ENCODE peak calls at places on chromosomes 12 and 14, in six cellular contexts. One of them, this sample, is unnamed.

GRCh38 chr14:61064210-61064609 is 83.2 kb downstream of the SLC38A6 start:
- DNase-seq in GF-D8: no peak
- DNase-seq in activated T-cell treated with anti-CD3 and anti-CD28 coated beads for 4 hours: no peak
- DNase-seq in NCI-H1417 treated with DMSO at 0.1 percent for 48 hours: peak
- DNase-seq in A549: no peak
- DNase-seq in stimulated activated CD4-positive, alpha-beta T cell treated with anti-CD3 and anti-CD28 coated beads, Interleukin-12 subunit alpha, Interleukin-12 subunit beta, amount 100 ng/mL, for 4 hours: no peak
- DNase-seq in this sample: no peak

GRCh38 chr14:95222870-95223398 is 65.6 kb upstream of the DICER1 start:
- DNase-seq in NCI-H1417 treated with DMSO at 0.1 percent for 48 hours: no peak
- DNase-seq in GF-D8: no peak
- DNase-seq in A549: no peak
- DNase-seq in stimulated activated CD4-positive, alpha-beta T cell treated with anti-CD3 and anti-CD28 coated beads, Interleukin-12 subunit alpha, Interleukin-12 subunit beta, amount 100 ng/mL, for 4 hours: no peak
- DNase-seq in activated T-cell treated with anti-CD3 and anti-CD28 coated beads for 4 hours: no peak
- DNase-seq in this sample: no peak

GRCh38 chr14:95961481-95961880 is 77.7 kb upstream of the C14orf132 start:
- DNase-seq in activated T-cell treated with anti-CD3 and anti-CD28 coated beads for 4 hours: no peak
- DNase-seq in stimulated activated CD4-positive, alpha-beta T cell treated with anti-CD3 and anti-CD28 coated beads, Interleukin-12 subunit alpha, Interleukin-12 subunit beta, amount 100 ng/mL, for 4 hours: no peak
- DNase-seq in NCI-H1417 treated with DMSO at 0.1 percent for 48 hours: no peak
- DNase-seq in A549: no peak
- DNase-seq in GF-D8: no peak
- DNase-seq in this sample: no peak

GRCh38 chr12:80443974-80444666 is at the start of gene PTPRQ:
- DNase-seq in GF-D8: no peak
- DNase-seq in A549: peak
- DNase-seq in NCI-H1417 treated with DMSO at 0.1 percent for 48 hours: no peak
- DNase-seq in stimulated activated CD4-positive, alpha-beta T cell treated with anti-CD3 and anti-CD28 coated beads, Interleukin-12 subunit alpha, Interleukin-12 subunit beta, amount 100 ng/mL, for 4 hours: no peak
- DNase-seq in activated T-cell treated with anti-CD3 and anti-CD28 coated beads for 4 hours: no peak
- DNase-seq in this sample: no peak

GRCh38 chr14:32366995-32367394 is 37.9 kb downstream of the AKAP6 start:
- DNase-seq in NCI-H1417 treated with DMSO at 0.1 percent for 48 hours: no peak
- DNase-seq in A549: no peak
- DNase-seq in activated T-cell treated with anti-CD3 and anti-CD28 coated beads for 4 hours: no peak
- DNase-seq in GF-D8: no peak
- DNase-seq in stimulated activated CD4-positive, alpha-beta T cell treated with anti-CD3 and anti-CD28 coated beads, Interleukin-12 subunit alpha, Interleukin-12 subunit beta, amount 100 ng/mL, for 4 hours: no peak
- DNase-seq in this sample: no peak

GRCh38 chr14:53168786-53169185 is 15.7 kb upstream of the DDHD1 start:
- DNase-seq in activated T-cell treated with anti-CD3 and anti-CD28 coated beads for 4 hours: no peak
- DNase-seq in stimulated activated CD4-positive, alpha-beta T cell treated with anti-CD3 and anti-CD28 coated beads, Interleukin-12 subunit alpha, Interleukin-12 subunit beta, amount 100 ng/mL, for 4 hours: no peak
- DNase-seq in A549: no peak
- DNase-seq in GF-D8: no peak
- DNase-seq in NCI-H1417 treated with DMSO at 0.1 percent for 48 hours: no peak
- DNase-seq in this sample: no peak

GRCh38 chr14:106286697-106287290 is 760.4 kb downstream of the TMEM121 start:
- DNase-seq in activated T-cell treated with anti-CD3 and anti-CD28 coated beads for 4 hours: no peak
- DNase-seq in GF-D8: no peak
- DNase-seq in stimulated activated CD4-positive, alpha-beta T cell treated with anti-CD3 and anti-CD28 coated beads, Interleukin-12 subunit alpha, Interleukin-12 subunit beta, amount 100 ng/mL, for 4 hours: no peak
- DNase-seq in A549: peak
- DNase-seq in NCI-H1417 treated with DMSO at 0.1 percent for 48 hours: no peak
- DNase-seq in this sample: no peak

GRCh38 chr12:6914246-6914947 is at the start of gene ENO2:
- DNase-seq in NCI-H1417 treated with DMSO at 0.1 percent for 48 hours: no peak
- DNase-seq in activated T-cell treated with anti-CD3 and anti-CD28 coated beads for 4 hours: peak
- DNase-seq in GF-D8: no peak
- DNase-seq in A549: peak
- DNase-seq in stimulated activated CD4-positive, alpha-beta T cell treated with anti-CD3 and anti-CD28 coated beads, Interleukin-12 subunit alpha, Interleukin-12 subunit beta, amount 100 ng/mL, for 4 hours: peak
- DNase-seq in this sample: peak

GRCh38 chr14:35414365-35414764 is 9.8 kb upstream of the NFKBIA start:
- DNase-seq in stimulated activated CD4-positive, alpha-beta T cell treated with anti-CD3 and anti-CD28 coated beads, Interleukin-12 subunit alpha, Interleukin-12 subunit beta, amount 100 ng/mL, for 4 hours: no peak
- DNase-seq in activated T-cell treated with anti-CD3 and anti-CD28 coated beads for 4 hours: no peak
- DNase-seq in A549: no peak
- DNase-seq in NCI-H1417 treated with DMSO at 0.1 percent for 48 hours: no peak
- DNase-seq in GF-D8: no peak
- DNase-seq in this sample: no peak

GRCh38 chr12:67758119-67758873 is 109.8 kb downstream of the DYRK2 start:
- DNase-seq in A549: no peak
- DNase-seq in stimulated activated CD4-positive, alpha-beta T cell treated with anti-CD3 and anti-CD28 coated beads, Interleukin-12 subunit alpha, Interleukin-12 subunit beta, amount 100 ng/mL, for 4 hours: no peak
- DNase-seq in NCI-H1417 treated with DMSO at 0.1 percent for 48 hours: no peak
- DNase-seq in GF-D8: no peak
- DNase-seq in activated T-cell treated with anti-CD3 and anti-CD28 coated beads for 4 hours: no peak
- DNase-seq in this sample: no peak

GRCh38 chr12:27821259-27821973 is 41.4 kb upstream of the MANSC4 start:
- DNase-seq in A549: peak
- DNase-seq in stimulated activated CD4-positive, alpha-beta T cell treated with anti-CD3 and anti-CD28 coated beads, Interleukin-12 subunit alpha, Interleukin-12 subunit beta, amount 100 ng/mL, for 4 hours: no peak
- DNase-seq in NCI-H1417 treated with DMSO at 0.1 percent for 48 hours: no peak
- DNase-seq in activated T-cell treated with anti-CD3 and anti-CD28 coated beads for 4 hours: peak
- DNase-seq in GF-D8: no peak
- DNase-seq in this sample: peak

GRCh38 chr14:64501326-64502171 is 2.1 kb downstream of the ZBTB25 start:
- DNase-seq in A549: peak
- DNase-seq in stimulated activated CD4-positive, alpha-beta T cell treated with anti-CD3 and anti-CD28 coated beads, Interleukin-12 subunit alpha, Interleukin-12 subunit beta, amount 100 ng/mL, for 4 hours: no peak
- DNase-seq in NCI-H1417 treated with DMSO at 0.1 percent for 48 hours: no peak
- DNase-seq in GF-D8: peak
- DNase-seq in activated T-cell treated with anti-CD3 and anti-CD28 coated beads for 4 hours: no peak
- DNase-seq in this sample: no peak

GRCh38 chr12:64625243-64626077 is 15.2 kb downstream of the RASSF3 start:
- DNase-seq in activated T-cell treated with anti-CD3 and anti-CD28 coated beads for 4 hours: peak
- DNase-seq in NCI-H1417 treated with DMSO at 0.1 percent for 48 hours: no peak
- DNase-seq in stimulated activated CD4-positive, alpha-beta T cell treated with anti-CD3 and anti-CD28 coated beads, Interleukin-12 subunit alpha, Interleukin-12 subunit beta, amount 100 ng/mL, for 4 hours: no peak
- DNase-seq in GF-D8: peak
- DNase-seq in A549: peak
- DNase-seq in this sample: no peak

GRCh38 chr12:9634177-9634803 is 26.6 kb upstream of the KLRB1 start:
- DNase-seq in A549: peak
- DNase-seq in GF-D8: peak
- DNase-seq in stimulated activated CD4-positive, alpha-beta T cell treated with anti-CD3 and anti-CD28 coated beads, Interleukin-12 subunit alpha, Interleukin-12 subunit beta, amount 100 ng/mL, for 4 hours: peak
- DNase-seq in activated T-cell treated with anti-CD3 and anti-CD28 coated beads for 4 hours: peak
- DNase-seq in NCI-H1417 treated with DMSO at 0.1 percent for 48 hours: no peak
- DNase-seq in this sample: peak

GRCh38 chr12:128969480-128970055 is 116.3 kb downstream of the GLT1D1 start:
- DNase-seq in NCI-H1417 treated with DMSO at 0.1 percent for 48 hours: peak
- DNase-seq in stimulated activated CD4-positive, alpha-beta T cell treated with anti-CD3 and anti-CD28 coated beads, Interleukin-12 subunit alpha, Interleukin-12 subunit beta, amount 100 ng/mL, for 4 hours: no peak
- DNase-seq in GF-D8: no peak
- DNase-seq in activated T-cell treated with anti-CD3 and anti-CD28 coated beads for 4 hours: no peak
- DNase-seq in A549: peak
- DNase-seq in this sample: peak

GRCh38 chr14:54209501-54210231 is 187.1 kb upstream of the CDKN3 start:
- DNase-seq in NCI-H1417 treated with DMSO at 0.1 percent for 48 hours: no peak
- DNase-seq in activated T-cell treated with anti-CD3 and anti-CD28 coated beads for 4 hours: no peak
- DNase-seq in A549: no peak
- DNase-seq in stimulated activated CD4-positive, alpha-beta T cell treated with anti-CD3 and anti-CD28 coated beads, Interleukin-12 subunit alpha, Interleukin-12 subunit beta, amount 100 ng/mL, for 4 hours: no peak
- DNase-seq in GF-D8: no peak
- DNase-seq in this sample: no peak

GRCh38 chr14:99035268-99035667 is 236.7 kb downstream of the BCL11B start:
- DNase-seq in NCI-H1417 treated with DMSO at 0.1 percent for 48 hours: no peak
- DNase-seq in A549: no peak
- DNase-seq in activated T-cell treated with anti-CD3 and anti-CD28 coated beads for 4 hours: no peak
- DNase-seq in stimulated activated CD4-positive, alpha-beta T cell treated with anti-CD3 and anti-CD28 coated beads, Interleukin-12 subunit alpha, Interleukin-12 subunit beta, amount 100 ng/mL, for 4 hours: no peak
- DNase-seq in GF-D8: no peak
- DNase-seq in this sample: no peak

GRCh38 chr12:19909418-19909817 is 458.9 kb upstream of the PDE3A start:
- DNase-seq in GF-D8: no peak
- DNase-seq in A549: no peak
- DNase-seq in NCI-H1417 treated with DMSO at 0.1 percent for 48 hours: no peak
- DNase-seq in activated T-cell treated with anti-CD3 and anti-CD28 coated beads for 4 hours: no peak
- DNase-seq in stimulated activated CD4-positive, alpha-beta T cell treated with anti-CD3 and anti-CD28 coated beads, Interleukin-12 subunit alpha, Interleukin-12 subunit beta, amount 100 ng/mL, for 4 hours: no peak
- DNase-seq in this sample: no peak

GRCh38 chr12:62435337-62436163 is 31.1 kb upstream of the MON2 start:
- DNase-seq in stimulated activated CD4-positive, alpha-beta T cell treated with anti-CD3 and anti-CD28 coated beads, Interleukin-12 subunit alpha, Interleukin-12 subunit beta, amount 100 ng/mL, for 4 hours: peak
- DNase-seq in activated T-cell treated with anti-CD3 and anti-CD28 coated beads for 4 hours: no peak
- DNase-seq in GF-D8: peak
- DNase-seq in A549: peak
- DNase-seq in NCI-H1417 treated with DMSO at 0.1 percent for 48 hours: no peak
- DNase-seq in this sample: peak

GRCh38 chr12:51818567-51819300 is 29.8 kb downstream of the FIGNL2 start:
- DNase-seq in GF-D8: no peak
- DNase-seq in activated T-cell treated with anti-CD3 and anti-CD28 coated beads for 4 hours: no peak
- DNase-seq in A549: no peak
- DNase-seq in stimulated activated CD4-positive, alpha-beta T cell treated with anti-CD3 and anti-CD28 coated beads, Interleukin-12 subunit alpha, Interleukin-12 subunit beta, amount 100 ng/mL, for 4 hours: no peak
- DNase-seq in NCI-H1417 treated with DMSO at 0.1 percent for 48 hours: no peak
- DNase-seq in this sample: no peak

GRCh38 chr14:31920003-31920402 is 157.1 kb upstream of the ARHGAP5 start:
- DNase-seq in activated T-cell treated with anti-CD3 and anti-CD28 coated beads for 4 hours: no peak
- DNase-seq in stimulated activated CD4-positive, alpha-beta T cell treated with anti-CD3 and anti-CD28 coated beads, Interleukin-12 subunit alpha, Interleukin-12 subunit beta, amount 100 ng/mL, for 4 hours: no peak
- DNase-seq in GF-D8: no peak
- DNase-seq in NCI-H1417 treated with DMSO at 0.1 percent for 48 hours: no peak
- DNase-seq in A549: no peak
- DNase-seq in this sample: no peak

GRCh38 chr12:110530511-110530910 is 28.4 kb downstream of the RAD9B start:
- DNase-seq in A549: no peak
- DNase-seq in stimulated activated CD4-positive, alpha-beta T cell treated with anti-CD3 and anti-CD28 coated beads, Interleukin-12 subunit alpha, Interleukin-12 subunit beta, amount 100 ng/mL, for 4 hours: no peak
- DNase-seq in NCI-H1417 treated with DMSO at 0.1 percent for 48 hours: no peak
- DNase-seq in activated T-cell treated with anti-CD3 and anti-CD28 coated beads for 4 hours: no peak
- DNase-seq in GF-D8: no peak
- DNase-seq in this sample: no peak

GRCh38 chr12:12704593-12705230 is 8.7 kb upstream of the GPR19 start:
- DNase-seq in stimulated activated CD4-positive, alpha-beta T cell treated with anti-CD3 and anti-CD28 coated beads, Interleukin-12 subunit alpha, Interleukin-12 subunit beta, amount 100 ng/mL, for 4 hours: no peak
- DNase-seq in A549: peak
- DNase-seq in activated T-cell treated with anti-CD3 and anti-CD28 coated beads for 4 hours: no peak
- DNase-seq in NCI-H1417 treated with DMSO at 0.1 percent for 48 hours: peak
- DNase-seq in GF-D8: peak
- DNase-seq in this sample: peak

GRCh38 chr12:80707830-80708534 is 548 bp downstream of the MYF6 start:
- DNase-seq in activated T-cell treated with anti-CD3 and anti-CD28 coated beads for 4 hours: no peak
- DNase-seq in GF-D8: no peak
- DNase-seq in A549: no peak
- DNase-seq in stimulated activated CD4-positive, alpha-beta T cell treated with anti-CD3 and anti-CD28 coated beads, Interleukin-12 subunit alpha, Interleukin-12 subunit beta, amount 100 ng/mL, for 4 hours: no peak
- DNase-seq in NCI-H1417 treated with DMSO at 0.1 percent for 48 hours: no peak
- DNase-seq in this sample: peak

GRCh38 chr12:27309293-27309994 is 23.2 kb upstream of the BMAL2 start:
- DNase-seq in GF-D8: no peak
- DNase-seq in activated T-cell treated with anti-CD3 and anti-CD28 coated beads for 4 hours: no peak
- DNase-seq in stimulated activated CD4-positive, alpha-beta T cell treated with anti-CD3 and anti-CD28 coated beads, Interleukin-12 subunit alpha, Interleukin-12 subunit beta, amount 100 ng/mL, for 4 hours: no peak
- DNase-seq in NCI-H1417 treated with DMSO at 0.1 percent for 48 hours: no peak
- DNase-seq in A549: no peak
- DNase-seq in this sample: no peak

GRCh38 chr14:58871972-58872530 is 234.3 kb downstream of the DACT1 start:
- DNase-seq in GF-D8: no peak
- DNase-seq in activated T-cell treated with anti-CD3 and anti-CD28 coated beads for 4 hours: no peak
- DNase-seq in stimulated activated CD4-positive, alpha-beta T cell treated with anti-CD3 and anti-CD28 coated beads, Interleukin-12 subunit alpha, Interleukin-12 subunit beta, amount 100 ng/mL, for 4 hours: no peak
- DNase-seq in NCI-H1417 treated with DMSO at 0.1 percent for 48 hours: no peak
- DNase-seq in A549: peak
- DNase-seq in this sample: no peak

GRCh38 chr12:6235499-6235898 is 35.3 kb downstream of the CD9 start:
- DNase-seq in A549: no peak
- DNase-seq in activated T-cell treated with anti-CD3 and anti-CD28 coated beads for 4 hours: no peak
- DNase-seq in GF-D8: no peak
- DNase-seq in NCI-H1417 treated with DMSO at 0.1 percent for 48 hours: peak
- DNase-seq in stimulated activated CD4-positive, alpha-beta T cell treated with anti-CD3 and anti-CD28 coated beads, Interleukin-12 subunit alpha, Interleukin-12 subunit beta, amount 100 ng/mL, for 4 hours: no peak
- DNase-seq in this sample: no peak

GRCh38 chr14:23061995-23062394 is 4.7 kb upstream of the CDH24 start:
- DNase-seq in A549: peak
- DNase-seq in stimulated activated CD4-positive, alpha-beta T cell treated with anti-CD3 and anti-CD28 coated beads, Interleukin-12 subunit alpha, Interleukin-12 subunit beta, amount 100 ng/mL, for 4 hours: no peak
- DNase-seq in activated T-cell treated with anti-CD3 and anti-CD28 coated beads for 4 hours: no peak
- DNase-seq in NCI-H1417 treated with DMSO at 0.1 percent for 48 hours: no peak
- DNase-seq in GF-D8: no peak
- DNase-seq in this sample: no peak

GRCh38 chr14:92037989-92038388 is 1.9 kb downstream of the TRIP11 start:
- DNase-seq in A549: no peak
- DNase-seq in NCI-H1417 treated with DMSO at 0.1 percent for 48 hours: no peak
- DNase-seq in stimulated activated CD4-positive, alpha-beta T cell treated with anti-CD3 and anti-CD28 coated beads, Interleukin-12 subunit alpha, Interleukin-12 subunit beta, amount 100 ng/mL, for 4 hours: no peak
- DNase-seq in GF-D8: no peak
- DNase-seq in activated T-cell treated with anti-CD3 and anti-CD28 coated beads for 4 hours: no peak
- DNase-seq in this sample: no peak

GRCh38 chr12:78209851-78210493 is 379.3 kb downstream of the NAV3 start:
- DNase-seq in stimulated activated CD4-positive, alpha-beta T cell treated with anti-CD3 and anti-CD28 coated beads, Interleukin-12 subunit alpha, Interleukin-12 subunit beta, amount 100 ng/mL, for 4 hours: no peak
- DNase-seq in activated T-cell treated with anti-CD3 and anti-CD28 coated beads for 4 hours: no peak
- DNase-seq in GF-D8: no peak
- DNase-seq in NCI-H1417 treated with DMSO at 0.1 percent for 48 hours: no peak
- DNase-seq in A549: no peak
- DNase-seq in this sample: no peak

GRCh38 chr14:89466460-89466859 is 49.4 kb upstream of the FOXN3 start:
- DNase-seq in NCI-H1417 treated with DMSO at 0.1 percent for 48 hours: no peak
- DNase-seq in GF-D8: no peak
- DNase-seq in A549: no peak
- DNase-seq in activated T-cell treated with anti-CD3 and anti-CD28 coated beads for 4 hours: no peak
- DNase-seq in stimulated activated CD4-positive, alpha-beta T cell treated with anti-CD3 and anti-CD28 coated beads, Interleukin-12 subunit alpha, Interleukin-12 subunit beta, amount 100 ng/mL, for 4 hours: no peak
- DNase-seq in this sample: no peak

GRCh38 chr12:104381721-104382480 is 74.8 kb upstream of the CHST11 start:
- DNase-seq in activated T-cell treated with anti-CD3 and anti-CD28 coated beads for 4 hours: peak
- DNase-seq in A549: peak
- DNase-seq in NCI-H1417 treated with DMSO at 0.1 percent for 48 hours: peak
- DNase-seq in GF-D8: peak
- DNase-seq in stimulated activated CD4-positive, alpha-beta T cell treated with anti-CD3 and anti-CD28 coated beads, Interleukin-12 subunit alpha, Interleukin-12 subunit beta, amount 100 ng/mL, for 4 hours: peak
- DNase-seq in this sample: peak